ENCODE peak calls at places on chromosomes 11 and 22, in five cellular contexts. One of them, this sample, is unnamed.

GRCh38 chr11:41274831-41275230 is 184.6 kb downstream of the LRRC4C start:
- DNase-seq in A549: no peak
- DNase-seq in astrocyte: no peak
- DNase-seq in stimulated activated CD8-positive, alpha-beta memory T cell treated with anti-CD3 and anti-CD28 coated beads, Interleukin-2, amount 100 ng/mL, for 48 hours: no peak
- DNase-seq in GM12891: no peak
- DNase-seq in this sample: no peak

GRCh38 chr22:42863349-42863911 is 6.4 kb upstream of the ARFGAP3 start:
- DNase-seq in A549: no peak
- DNase-seq in astrocyte: peak
- DNase-seq in stimulated activated CD8-positive, alpha-beta memory T cell treated with anti-CD3 and anti-CD28 coated beads, Interleukin-2, amount 100 ng/mL, for 48 hours: peak
- DNase-seq in GM12891: no peak
- DNase-seq in this sample: peak

GRCh38 chr11:44286268-44286880 is 23.6 kb downstream of the ALX4 start:
- DNase-seq in A549: peak
- DNase-seq in astrocyte: peak
- DNase-seq in stimulated activated CD8-positive, alpha-beta memory T cell treated with anti-CD3 and anti-CD28 coated beads, Interleukin-2, amount 100 ng/mL, for 48 hours: peak
- DNase-seq in GM12891: peak
- DNase-seq in this sample: peak

GRCh38 chr11:103484545-103484944 is 375.3 kb downstream of the DYNC2H1 start:
- DNase-seq in A549: peak
- DNase-seq in astrocyte: no peak
- DNase-seq in stimulated activated CD8-positive, alpha-beta memory T cell treated with anti-CD3 and anti-CD28 coated beads, Interleukin-2, amount 100 ng/mL, for 48 hours: no peak
- DNase-seq in GM12891: no peak
- DNase-seq in this sample: no peak

GRCh38 chr11:75342966-75343870 is 8.2 kb downstream of the ARRB1 start:
- DNase-seq in A549: peak
- DNase-seq in astrocyte: peak
- DNase-seq in stimulated activated CD8-positive, alpha-beta memory T cell treated with anti-CD3 and anti-CD28 coated beads, Interleukin-2, amount 100 ng/mL, for 48 hours: no peak
- DNase-seq in GM12891: no peak
- DNase-seq in this sample: peak

GRCh38 chr11:16902979-16903378 is 111.2 kb downstream of the PLEKHA7 start:
- DNase-seq in A549: no peak
- DNase-seq in astrocyte: no peak
- DNase-seq in stimulated activated CD8-positive, alpha-beta memory T cell treated with anti-CD3 and anti-CD28 coated beads, Interleukin-2, amount 100 ng/mL, for 48 hours: no peak
- DNase-seq in GM12891: no peak
- DNase-seq in this sample: no peak

GRCh38 chr22:24706050-24706449 is 68.5 kb downstream of the PIWIL3 start:
- DNase-seq in A549: no peak
- DNase-seq in astrocyte: no peak
- DNase-seq in stimulated activated CD8-positive, alpha-beta memory T cell treated with anti-CD3 and anti-CD28 coated beads, Interleukin-2, amount 100 ng/mL, for 48 hours: no peak
- DNase-seq in GM12891: no peak
- DNase-seq in this sample: no peak

GRCh38 chr22:30420401-30421178 is 5.0 kb upstream of the MTFP1 start:
- DNase-seq in A549: no peak
- DNase-seq in astrocyte: peak
- DNase-seq in stimulated activated CD8-positive, alpha-beta memory T cell treated with anti-CD3 and anti-CD28 coated beads, Interleukin-2, amount 100 ng/mL, for 48 hours: no peak
- DNase-seq in GM12891: no peak
- DNase-seq in this sample: peak

GRCh38 chr22:45830531-45831245 is 146.3 kb downstream of the WNT7B start:
- DNase-seq in A549: no peak
- DNase-seq in astrocyte: peak
- DNase-seq in stimulated activated CD8-positive, alpha-beta memory T cell treated with anti-CD3 and anti-CD28 coated beads, Interleukin-2, amount 100 ng/mL, for 48 hours: no peak
- DNase-seq in GM12891: no peak
- DNase-seq in this sample: peak

GRCh38 chr11:73463359-73463758 is 87.2 kb downstream of the RELT start:
- DNase-seq in A549: no peak
- DNase-seq in astrocyte: peak
- DNase-seq in stimulated activated CD8-positive, alpha-beta memory T cell treated with anti-CD3 and anti-CD28 coated beads, Interleukin-2, amount 100 ng/mL, for 48 hours: no peak
- DNase-seq in GM12891: no peak
- DNase-seq in this sample: peak

GRCh38 chr11:77136074-77136473 is 8.0 kb downstream of the MYO7A start:
- DNase-seq in A549: no peak
- DNase-seq in astrocyte: peak
- DNase-seq in stimulated activated CD8-positive, alpha-beta memory T cell treated with anti-CD3 and anti-CD28 coated beads, Interleukin-2, amount 100 ng/mL, for 48 hours: no peak
- DNase-seq in GM12891: no peak
- DNase-seq in this sample: peak

GRCh38 chr11:75078233-75078632 is 18.4 kb downstream of the OR2AT4 start:
- DNase-seq in A549: no peak
- DNase-seq in astrocyte: peak
- DNase-seq in stimulated activated CD8-positive, alpha-beta memory T cell treated with anti-CD3 and anti-CD28 coated beads, Interleukin-2, amount 100 ng/mL, for 48 hours: no peak
- DNase-seq in GM12891: no peak
- DNase-seq in this sample: peak